ENCODE peak calls at places on chromosomes 2 and 18, in six cellular contexts. A, H, Z, L, B and Q are unnamed samples.

GRCh38 chr2:202682274-202682673 is 47.5 kb downstream of the FAM117B start:
- DNase-seq in A (no peak), H (no peak), Z (no peak), L (no peak), B (no peak), Q (no peak)

GRCh38 chr2:74741651-74742050 is 87.6 kb downstream of the SEMA4F start:
- DNase-seq in A (no peak), H (no peak), Z (no peak), L (no peak), B (no peak), Q (no peak)

GRCh38 chr2:10369269-10370255 is 66.9 kb downstream of the HPCAL1 start:
- DNase-seq in A (no peak), H (peak), Z (peak), L (no peak), B (peak), Q (no peak)

GRCh38 chr2:216880509-216881184 is 20.8 kb upstream of the TNP1 start:
- DNase-seq in A (peak), H (no peak), Z (peak), L (peak), B (no peak), Q (no peak)

GRCh38 chr2:166179201-166179600 is 51.4 kb upstream of the SCN1A start:
- DNase-seq in A (peak), H (no peak), Z (no peak), L (no peak), B (no peak), Q (no peak)

GRCh38 chr2:230717595-230717994 is 5.0 kb downstream of the CAB39 start:
- DNase-seq in A (no peak), H (no peak), Z (no peak), L (no peak), B (no peak), Q (no peak)

GRCh38 chr2:226427538-226428307 is 371.9 kb downstream of the IRS1 start:
- DNase-seq in A (peak), H (no peak), Z (no peak), L (peak), B (peak), Q (no peak)

GRCh38 chr2:28590496-28591301 is 94.8 kb downstream of the PLB1 start:
- DNase-seq in A (no peak), H (no peak), Z (no peak), L (no peak), B (no peak), Q (no peak)

GRCh38 chr2:38178556-38179419 is 102.8 kb upstream of the CYP1B1 start:
- DNase-seq in A (peak), H (no peak), Z (no peak), L (peak), B (no peak), Q (no peak)

GRCh38 chr2:70443078-70443465 is 110.6 kb downstream of the TGFA start:
- DNase-seq in A (no peak), H (no peak), Z (no peak), L (no peak), B (no peak), Q (no peak)

GRCh38 chr2:103798291-103798690 is 1036.5 kb downstream of the TMEM182 start:
- DNase-seq in A (no peak), H (no peak), Z (no peak), L (no peak), B (no peak), Q (no peak)

GRCh38 chr2:20520128-20520527 is 73.3 kb downstream of the RHOB start:
- DNase-seq in A (no peak), H (no peak), Z (no peak), L (no peak), B (no peak), Q (no peak)

GRCh38 chr18:11512096-11513030 is 97.0 kb upstream of the SLC35G4 start:
- DNase-seq in A (no peak), H (no peak), Z (no peak), L (peak), B (peak), Q (no peak)

GRCh38 chr2:40935349-40935748 is 483.5 kb upstream of the SLC8A1 start:
- DNase-seq in A (no peak), H (no peak), Z (no peak), L (no peak), B (no peak), Q (no peak)

GRCh38 chr2:147141930-147142329 is 702.9 kb upstream of the ACVR2A start:
- DNase-seq in A (no peak), H (no peak), Z (no peak), L (no peak), B (no peak), Q (no peak)

GRCh38 chr2:61371027-61371426 is 99.9 kb downstream of the USP34 start:
- DNase-seq in A (peak), H (no peak), Z (no peak), L (no peak), B (no peak), Q (no peak)

GRCh38 chr18:49021433-49022129 is 70.8 kb upstream of the SMAD7 start:
- DNase-seq in A (peak), H (peak), Z (peak), L (no peak), B (peak), Q (peak)

GRCh38 chr2:25302758-25303436 is 38.8 kb downstream of the DNMT3A start:
- DNase-seq in A (no peak), H (no peak), Z (no peak), L (no peak), B (no peak), Q (no peak)

GRCh38 chr18:23191952-23192662 is 56.8 kb downstream of the CABLES1 start:
- DNase-seq in A (peak), H (peak), Z (peak), L (peak), B (no peak), Q (peak)

GRCh38 chr2:40178971-40179370 is 272.9 kb downstream of the SLC8A1 start:
- DNase-seq in A (peak), H (no peak), Z (no peak), L (no peak), B (no peak), Q (no peak)

GRCh38 chr2:100207411-100207885 is 65.1 kb upstream of the AFF3 start:
- DNase-seq in A (no peak), H (no peak), Z (no peak), L (no peak), B (no peak), Q (no peak)

GRCh38 chr2:11097038-11097720 is 58.1 kb upstream of the SLC66A3 start:
- DNase-seq in A (peak), H (no peak), Z (no peak), L (peak), B (no peak), Q (no peak)

GRCh38 chr2:59988337-59988736 is 565.1 kb downstream of the BCL11A start:
- DNase-seq in A (no peak), H (no peak), Z (no peak), L (no peak), B (no peak), Q (no peak)

GRCh38 chr2:224666951-224667553 is 49.1 kb downstream of the CCDC195 start:
- DNase-seq in A (no peak), H (no peak), Z (no peak), L (no peak), B (no peak), Q (no peak)

GRCh38 chr2:178579006-178579405 is 98.7 kb downstream of the PLEKHA3 start:
- DNase-seq in A (peak), H (no peak), Z (no peak), L (no peak), B (no peak), Q (no peak)

GRCh38 chr2:238841542-238842181 is 6.2 kb upstream of the TWIST2 start:
- DNase-seq in A (no peak), H (no peak), Z (no peak), L (no peak), B (no peak), Q (no peak)

GRCh38 chr2:52220393-52220792 is 1188.5 kb upstream of the NRXN1 start:
- DNase-seq in A (no peak), H (peak), Z (no peak), L (no peak), B (no peak), Q (no peak)

GRCh38 chr18:79516441-79516931 is 120.8 kb downstream of the NFATC1 start:
- DNase-seq in A (no peak), H (peak), Z (no peak), L (no peak), B (no peak), Q (peak)

GRCh38 chr2:42939411-42940206 is 147.2 kb upstream of the HAAO start:
- DNase-seq in A (no peak), H (no peak), Z (peak), L (no peak), B (no peak), Q (no peak)

GRCh38 chr2:131037398-131038257 is 55.6 kb downstream of the FAM168B start:
- DNase-seq in A (no peak), H (no peak), Z (no peak), L (no peak), B (no peak), Q (no peak)

GRCh38 chr18:75247041-75247551 is 36.5 kb downstream of the TSHZ1 start:
- DNase-seq in A (peak), H (no peak), Z (no peak), L (no peak), B (no peak), Q (no peak)

GRCh38 chr18:48924621-48925601 is 25.9 kb downstream of the SMAD7 start:
- DNase-seq in A (no peak), H (no peak), Z (no peak), L (no peak), B (no peak), Q (peak)

GRCh38 chr2:149094217-149095015 is 55.9 kb downstream of the LYPD6B start:
- DNase-seq in A (no peak), H (no peak), Z (no peak), L (no peak), B (no peak), Q (no peak)

GRCh38 chr18:28905509-28905908 is 728.6 kb upstream of the CDH2 start:
- DNase-seq in A (peak), H (no peak), Z (no peak), L (no peak), B (no peak), Q (no peak)

GRCh38 chr18:3425450-3425849 is 24.5 kb upstream of the TGIF1 start:
- DNase-seq in A (no peak), H (no peak), Z (no peak), L (no peak), B (no peak), Q (no peak)

GRCh38 chr18:22170421-22171262 is 1.3 kb downstream of the GATA6 start:
- DNase-seq in A (peak), H (peak), Z (peak), L (no peak), B (peak), Q (peak)

GRCh38 chr2:95046371-95047112 is 21.0 kb downstream of the MAL start:
- DNase-seq in A (no peak), H (no peak), Z (no peak), L (no peak), B (no peak), Q (no peak)

GRCh38 chr18:27298215-27298804 is 113.2 kb upstream of the CHST9 start:
- DNase-seq in A (no peak), H (no peak), Z (no peak), L (no peak), B (peak), Q (no peak)
- TF ChIP-seq CTCF in A (no peak), H (peak), Z (no peak), L (no peak), B (peak), Q (peak)

DNA sequence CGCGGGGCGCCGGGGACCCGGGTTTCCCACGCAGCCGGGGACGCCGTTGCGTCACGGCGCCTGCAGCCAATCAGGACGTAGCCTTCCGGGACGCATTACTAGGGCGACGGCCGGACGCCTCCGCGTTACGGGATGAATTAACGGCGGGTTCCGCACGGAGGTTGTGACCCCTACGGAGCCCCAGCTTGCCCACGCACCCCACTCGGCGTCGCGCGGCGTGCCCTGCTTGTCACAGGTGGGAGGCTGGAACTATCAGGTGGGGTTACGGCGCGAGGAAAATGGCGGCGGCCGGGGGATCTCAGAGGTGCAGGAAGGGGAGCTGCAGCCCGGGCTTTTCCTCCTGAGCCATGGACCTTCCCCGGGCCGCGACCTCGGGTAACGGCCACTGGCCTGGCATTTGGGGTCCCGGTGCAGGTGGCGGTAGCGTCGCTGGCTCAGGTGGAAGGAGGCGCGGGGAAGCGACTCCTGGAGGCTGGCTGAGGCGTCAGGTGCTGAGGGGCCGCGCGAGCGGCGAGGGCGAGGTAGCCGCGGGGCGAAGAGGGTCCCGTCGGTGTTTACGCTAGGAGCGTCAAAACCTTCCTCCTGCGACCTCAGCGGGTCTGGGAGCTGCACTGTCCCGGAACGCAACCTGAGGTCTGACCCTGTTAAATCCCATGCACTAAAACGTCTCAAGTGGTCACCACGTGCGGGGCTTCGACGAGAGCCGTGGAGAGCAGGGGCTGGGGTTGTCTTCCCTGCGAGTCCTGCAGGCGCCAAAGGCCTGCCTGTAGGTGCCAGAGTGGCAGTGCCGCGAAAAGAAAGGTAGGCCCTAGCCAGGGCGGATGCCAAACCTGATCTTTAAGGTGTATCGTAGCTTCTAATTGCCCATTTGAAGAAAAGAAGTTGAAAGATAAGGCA is at the start of gene LCLAT1:
- DNase-seq in A (peak), H (peak), Z (peak), L (peak), B (peak), Q (peak)
- TF ChIP-seq POLR2A in A (no peak), H (no peak), Z (no peak), L (no peak), B (peak), Q (no peak)

GRCh38 chr2:54254180-54254579 is 1.8 kb downstream of the TSPYL6 start:
- DNase-seq in A (no peak), H (no peak), Z (no peak), L (no peak), B (no peak), Q (no peak)
- H3K4me3 ChIP-seq in A (no peak), H (no peak), Z (no peak), L (no peak), B (no peak), Q (no peak)

DNA sequence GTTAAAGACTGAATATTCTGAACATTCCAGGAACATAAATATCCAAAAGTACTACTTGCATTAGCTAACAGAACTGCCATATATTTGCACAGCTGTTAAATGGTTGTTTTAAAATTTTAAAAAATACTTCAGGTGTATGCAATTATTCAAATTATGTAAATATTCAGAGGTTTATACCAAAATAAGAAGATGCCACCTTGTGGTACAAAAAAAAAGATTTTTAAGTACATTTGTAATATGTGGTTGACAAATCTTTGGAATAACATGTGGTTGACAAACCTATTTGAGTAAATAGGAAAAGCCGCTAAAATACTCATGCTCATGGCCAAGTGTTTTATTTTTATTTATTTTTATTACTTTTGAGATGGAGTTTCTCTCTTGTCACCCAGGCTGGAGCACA is 439.8 kb upstream of the FANCL start:
- DNase-seq in A (no peak), H (no peak), Z (no peak), L (no peak), B (no peak), Q (no peak)
- TF ChIP-seq CTCF in A (no peak), H (no peak), Z (no peak), L (no peak), B (no peak), Q (no peak)

GRCh38 chr2:19360266-19360665 is 1.8 kb upstream of the OSR1 start:
- DNase-seq in A (no peak), H (no peak), Z (no peak), L (no peak), B (no peak), Q (no peak)

GRCh38 chr2:19360881-19361321 is 2.5 kb upstream of the OSR1 start:
- DNase-seq in A (no peak), H (no peak), Z (no peak), L (no peak), B (no peak), Q (no peak)

GRCh38 chr2:19362094-19362649 is 3.7 kb upstream of the OSR1 start:
- DNase-seq in A (peak), H (no peak), Z (no peak), L (no peak), B (no peak), Q (no peak)

GRCh38 chr2:19362652-19363473 is 4.4 kb upstream of the OSR1 start:
- DNase-seq in A (peak), H (peak), Z (peak), L (peak), B (peak), Q (peak)

GRCh38 chr2:19361325-19361990 is 3.0 kb upstream of the OSR1 start:
- DNase-seq in A (no peak), H (no peak), Z (peak), L (no peak), B (no peak), Q (peak)
- TF ChIP-seq POLR2A in A (no peak), H (no peak), Z (no peak), L (no peak), B (no peak), Q (no peak)

GRCh38 chr18:5294113-5294617 is 1.4 kb downstream of the ZBTB14 start:
- DNase-seq in A (peak), H (peak), Z (peak), L (peak), B (no peak), Q (peak)

GRCh38 chr18:5296706-5297320 is 1.3 kb upstream of the ZBTB14 start:
- DNase-seq in A (peak), H (peak), Z (peak), L (peak), B (peak), Q (peak)

GRCh38 chr18:5295981-5296705 is 617 bp upstream of the ZBTB14 start:
- DNase-seq in A (peak), H (peak), Z (peak), L (peak), B (peak), Q (peak)

GRCh38 chr18:5294618-5295230 is 802 bp downstream of the ZBTB14 start:
- DNase-seq in A (peak), H (peak), Z (peak), L (peak), B (peak), Q (peak)

DNA sequence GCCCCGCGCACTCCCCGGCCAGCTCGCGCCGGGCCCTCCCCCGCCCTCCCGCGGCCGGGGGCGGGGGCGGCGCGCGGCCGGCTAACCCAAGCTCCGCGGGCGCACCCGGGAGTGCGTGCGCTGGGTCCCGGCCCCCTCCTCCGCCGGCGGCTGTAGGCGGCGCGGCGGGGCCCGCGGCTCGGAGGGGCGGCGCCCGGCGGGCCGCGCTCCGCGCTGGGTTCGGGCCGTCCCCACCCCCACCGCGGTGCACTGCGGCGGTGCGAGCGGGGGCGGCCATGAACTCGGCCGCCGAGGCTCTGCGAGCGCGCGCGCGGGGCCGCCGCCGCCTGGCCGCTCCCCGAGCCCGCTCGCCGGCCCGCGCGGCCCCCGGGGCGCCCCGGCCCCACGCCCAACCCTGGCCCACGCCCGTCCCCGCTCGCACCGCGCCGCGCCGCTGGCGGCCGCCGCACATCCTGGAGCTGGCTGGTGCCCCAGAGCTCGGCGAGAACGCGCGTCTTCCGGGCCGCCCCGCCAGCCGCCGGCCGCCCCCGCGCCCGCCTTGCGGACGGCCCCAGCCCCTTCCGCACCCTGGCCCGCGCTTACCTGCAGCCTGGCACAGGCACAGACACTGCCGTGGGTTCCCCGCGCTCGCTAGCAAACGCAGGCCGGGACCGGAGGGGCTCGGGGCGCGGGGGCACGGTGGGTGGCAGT is at the start of gene ZBTB14:
- DNase-seq in A (peak), H (peak), Z (peak), L (peak), B (peak), Q (peak)
- H3K4me3 ChIP-seq in A (peak), H (peak), Z (peak), L (peak), B (peak), Q (peak)